ENCODE peak calls at places on chromosome 1, in five cellular contexts. One of them, this sample, is unnamed.

GRCh38 chr1:151479462-151479861 is 20.2 kb upstream of the POGZ start:
- DNase-seq in thoracic aorta: no peak
- DNase-seq in brain microvascular endothelial cell: no peak
- DNase-seq in A549: no peak
- DNase-seq in body of pancreas: no peak
- DNase-seq in this sample: no peak

GRCh38 chr1:110007045-110007444 is 22.5 kb downstream of the AHCYL1 start:
- DNase-seq in thoracic aorta: no peak
- DNase-seq in brain microvascular endothelial cell: no peak
- DNase-seq in A549: no peak
- DNase-seq in body of pancreas: no peak
- DNase-seq in this sample: no peak

GRCh38 chr1:40059292-40059959 is 18.9 kb downstream of the CAP1 start:
- DNase-seq in thoracic aorta: no peak
- DNase-seq in brain microvascular endothelial cell: no peak
- DNase-seq in A549: peak; percentile 11
- DNase-seq in body of pancreas: no peak
- DNase-seq in this sample: peak; percentile 33

GRCh38 chr1:177249231-177249630 is 78.5 kb downstream of the BRINP2 start:
- DNase-seq in thoracic aorta: no peak
- DNase-seq in brain microvascular endothelial cell: no peak
- DNase-seq in A549: no peak
- DNase-seq in body of pancreas: no peak
- DNase-seq in this sample: no peak

GRCh38 chr1:214446772-214447556 is 104.4 kb downstream of the PTPN14 start:
- DNase-seq in thoracic aorta: no peak
- DNase-seq in brain microvascular endothelial cell: peak; percentile 89
- DNase-seq in A549: peak; percentile 75
- DNase-seq in body of pancreas: peak; percentile 68
- DNase-seq in this sample: peak; percentile 98

GRCh38 chr1:234699795-234700665 is 90.1 kb upstream of the IRF2BP2 start:
- DNase-seq in thoracic aorta: peak; percentile 40
- DNase-seq in brain microvascular endothelial cell: peak; percentile 78
- DNase-seq in A549: no peak
- DNase-seq in body of pancreas: no peak
- DNase-seq in this sample: peak; percentile 12

GRCh38 chr1:208775841-208776240 is 531.7 kb upstream of the PLXNA2 start:
- DNase-seq in thoracic aorta: no peak
- DNase-seq in brain microvascular endothelial cell: no peak
- DNase-seq in A549: no peak
- DNase-seq in body of pancreas: no peak
- DNase-seq in this sample: no peak

GRCh38 chr1:197140123-197140522 is 6.3 kb downstream of the ASPM start:
- DNase-seq in thoracic aorta: no peak
- DNase-seq in brain microvascular endothelial cell: peak; percentile 11
- DNase-seq in A549: no peak
- DNase-seq in body of pancreas: no peak
- DNase-seq in this sample: no peak

GRCh38 chr1:241411056-241411775 is 54.2 kb upstream of the RGS7 start:
- DNase-seq in thoracic aorta: no peak
- DNase-seq in brain microvascular endothelial cell: no peak
- DNase-seq in A549: no peak
- DNase-seq in body of pancreas: no peak
- DNase-seq in this sample: no peak

GRCh38 chr1:38047603-38048146 is 1.1 kb upstream of the POU3F1 start:
- DNase-seq in thoracic aorta: no peak
- DNase-seq in brain microvascular endothelial cell: no peak
- DNase-seq in A549: no peak
- DNase-seq in body of pancreas: no peak
- DNase-seq in this sample: no peak

GRCh38 chr1:228152097-228152917 is 2.6 kb downstream of the GJC2 start:
- DNase-seq in thoracic aorta: no peak
- DNase-seq in brain microvascular endothelial cell: no peak
- DNase-seq in A549: no peak
- DNase-seq in body of pancreas: no peak
- DNase-seq in this sample: no peak

GRCh38 chr1:23111600-23112535 is 56.8 kb downstream of the LUZP1 start:
- DNase-seq in thoracic aorta: no peak
- DNase-seq in brain microvascular endothelial cell: no peak
- DNase-seq in A549: no peak
- DNase-seq in body of pancreas: no peak
- DNase-seq in this sample: no peak

GRCh38 chr1:165949335-165950130 is 122.1 kb downstream of the UCK2 start:
- DNase-seq in thoracic aorta: no peak
- DNase-seq in brain microvascular endothelial cell: no peak
- DNase-seq in A549: no peak
- DNase-seq in body of pancreas: no peak
- DNase-seq in this sample: peak; percentile 11

GRCh38 chr1:161738627-161739287 is 10.8 kb upstream of the DUSP12 start:
- DNase-seq in thoracic aorta: no peak
- DNase-seq in brain microvascular endothelial cell: peak; percentile 76
- DNase-seq in A549: peak; percentile 85
- DNase-seq in body of pancreas: peak; percentile 61
- DNase-seq in this sample: peak; percentile 45
- TF ChIP-seq CTCF in thoracic aorta: no peak
- TF ChIP-seq CTCF in brain microvascular endothelial cell: peak; percentile 73
- TF ChIP-seq CTCF in A549: peak; percentile 80
- TF ChIP-seq CTCF in body of pancreas: no peak
- TF ChIP-seq CTCF in this sample: peak; percentile 60

DNA sequence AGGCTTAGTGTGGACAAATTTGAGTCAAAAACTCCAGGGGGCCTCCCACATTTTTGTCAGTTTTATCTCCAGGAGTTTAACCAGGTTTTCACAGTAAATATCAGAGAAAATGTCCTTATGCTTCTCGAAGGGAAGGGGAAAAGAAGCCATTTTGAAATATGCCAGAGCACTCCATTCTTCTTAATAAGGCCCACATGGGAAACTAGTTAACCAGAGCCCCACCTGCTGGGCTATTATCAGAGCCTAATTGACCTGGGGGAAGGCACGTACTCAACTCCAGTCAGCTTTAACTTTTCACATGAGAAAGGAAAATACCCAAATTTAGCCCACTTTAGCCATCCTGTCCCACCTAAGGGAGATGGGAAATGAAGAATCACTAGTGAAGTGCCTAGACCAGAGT is 296.3 kb downstream of the PTBP2 start:
- DNase-seq in thoracic aorta: no peak
- DNase-seq in brain microvascular endothelial cell: no peak
- DNase-seq in A549: peak; percentile 1
- DNase-seq in body of pancreas: no peak
- DNase-seq in this sample: no peak
- H3K27ac ChIP-seq in thoracic aorta: no peak overlapping the region
- H3K27ac ChIP-seq in brain microvascular endothelial cell: no peak overlapping the region
- H3K27ac ChIP-seq in A549: no peak overlapping the region
- H3K27ac ChIP-seq in body of pancreas: no peak overlapping the region
- H3K27ac ChIP-seq in this sample: no peak overlapping the region

GRCh38 chr1:183905497-183905896 is 100.6 kb downstream of the RGL1 start:
- DNase-seq in thoracic aorta: no peak
- DNase-seq in brain microvascular endothelial cell: no peak
- DNase-seq in A549: no peak
- DNase-seq in body of pancreas: no peak
- DNase-seq in this sample: no peak
- TF ChIP-seq CTCF in thoracic aorta: no peak
- TF ChIP-seq CTCF in brain microvascular endothelial cell: no peak
- TF ChIP-seq CTCF in A549: no peak
- TF ChIP-seq CTCF in body of pancreas: no peak
- TF ChIP-seq CTCF in this sample: no peak

GRCh38 chr1:225737866-225738265 is 39.8 kb upstream of the SRP9 start:
- DNase-seq in thoracic aorta: no peak
- DNase-seq in brain microvascular endothelial cell: no peak
- DNase-seq in A549: no peak
- DNase-seq in body of pancreas: no peak
- DNase-seq in this sample: no peak

GRCh38 chr1:225735252-225736149 is 42.1 kb upstream of the SRP9 start:
- DNase-seq in thoracic aorta: peak; percentile 64
- DNase-seq in brain microvascular endothelial cell: peak; percentile 95
- DNase-seq in A549: peak; percentile 93
- DNase-seq in body of pancreas: peak; percentile 74
- DNase-seq in this sample: peak; percentile 97

GRCh38 chr1:225736651-225737097 is 41.0 kb upstream of the SRP9 start:
- DNase-seq in thoracic aorta: no peak
- DNase-seq in brain microvascular endothelial cell: no peak
- DNase-seq in A549: no peak
- DNase-seq in body of pancreas: no peak
- DNase-seq in this sample: peak; percentile 37

GRCh38 chr1:225737179-225737578 is 40.4 kb upstream of the SRP9 start:
- DNase-seq in thoracic aorta: no peak
- DNase-seq in brain microvascular endothelial cell: no peak
- DNase-seq in A549: peak; percentile 49
- DNase-seq in body of pancreas: no peak
- DNase-seq in this sample: peak; percentile 77

GRCh38 chr1:225733254-225733653 is 44.4 kb upstream of the SRP9 start:
- DNase-seq in thoracic aorta: no peak
- DNase-seq in brain microvascular endothelial cell: no peak
- DNase-seq in A549: no peak
- DNase-seq in body of pancreas: no peak
- DNase-seq in this sample: no peak
- H3K27ac ChIP-seq in thoracic aorta: no peak overlapping the region
- H3K27ac ChIP-seq in brain microvascular endothelial cell: no peak overlapping the region
- H3K27ac ChIP-seq in A549: peak overlapping the region; percentile 90
- H3K27ac ChIP-seq in body of pancreas: no peak overlapping the region
- H3K27ac ChIP-seq in this sample: no peak overlapping the region

DNA sequence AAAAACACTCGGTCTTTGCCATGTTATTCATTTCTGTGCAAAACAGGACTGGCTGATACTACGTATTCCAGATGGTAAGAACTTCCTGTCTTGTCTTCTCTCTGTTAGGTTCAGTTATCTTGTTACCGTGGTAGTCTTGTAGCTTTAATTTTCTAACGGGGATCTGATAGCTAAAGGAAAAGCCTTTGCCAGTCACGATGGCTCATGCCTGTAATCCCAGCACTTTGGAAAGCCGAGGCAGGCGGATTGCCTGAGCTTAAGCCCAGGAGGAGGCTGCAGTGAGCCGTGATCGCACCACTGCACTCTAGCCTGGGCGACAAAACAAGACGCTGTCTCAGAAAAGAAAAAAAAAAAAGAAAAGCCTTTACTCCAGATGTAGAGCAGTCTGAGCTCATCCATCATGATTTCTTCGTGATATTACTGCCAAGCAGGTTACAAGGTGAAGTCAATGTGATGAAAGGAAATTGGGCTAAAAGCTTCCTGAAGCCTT is 11.1 kb upstream of the MSTO1 start:
- DNase-seq in thoracic aorta: no peak
- DNase-seq in brain microvascular endothelial cell: peak; percentile 53
- DNase-seq in A549: no peak
- DNase-seq in body of pancreas: peak; percentile 2
- DNase-seq in this sample: no peak
- TF ChIP-seq CTCF in thoracic aorta: no peak
- TF ChIP-seq CTCF in brain microvascular endothelial cell: peak; percentile 34
- TF ChIP-seq CTCF in A549: no peak
- TF ChIP-seq CTCF in body of pancreas: no peak
- TF ChIP-seq CTCF in this sample: no peak